ENCODE peak calls at places on chromosomes 13 and 19, in six cellular contexts. O, U, Y, C, V and N are unnamed samples.

GRCh38 chr13:30841161-30841560 is 64.9 kb upstream of the MEDAG start:
- DNase-seq in C (no peak), V (no peak), U (no peak), Y (no peak), O (no peak), N (no peak)

GRCh38 chr19:18589380-18590272 is 1.0 kb downstream of the REX1BD start:
- DNase-seq in O (peak; percentile 82), Y (peak; percentile 87), V (peak; percentile 58), C (peak; percentile 74), U (peak; percentile 85), N (no peak)

GRCh38 chr13:111491021-111491420 is 170.6 kb downstream of the TEX29 start:
- DNase-seq in Y (no peak), U (peak; percentile 26), O (no peak), C (peak; percentile 22), V (no peak), N (no peak)

GRCh38 chr19:36668646-36669045 is 2.0 kb upstream of the ZNF461 start:
- DNase-seq in Y (no peak), O (no peak), V (no peak), C (no peak), U (no peak), N (no peak)

GRCh38 chr19:48878219-48879024 is 6.2 kb downstream of the PPP1R15A start:
- DNase-seq in U (no peak), V (peak; percentile 60), O (peak; percentile 51), C (peak; percentile 59), Y (no peak), N (no peak)

GRCh38 chr13:30453727-30454126 is 12.0 kb downstream of the HMGB1 start:
- DNase-seq in V (no peak), Y (no peak), O (peak; percentile 39), C (no peak), U (no peak), N (no peak)

GRCh38 chr13:37403776-37404497 is 194.6 kb downstream of the POSTN start:
- DNase-seq in U (no peak), V (no peak), O (no peak), C (no peak), Y (no peak), N (no peak)

GRCh38 chr13:112790735-112791641 is 101.2 kb downstream of the ATP11A start:
- DNase-seq in V (no peak), Y (peak; percentile 39), O (no peak), C (peak; percentile 18), U (no peak), N (no peak)

GRCh38 chr19:40376286-40376862 is 13.6 kb downstream of the HIPK4 start:
- DNase-seq in O (no peak), C (no peak), Y (no peak), V (no peak), U (no peak), N (no peak)

GRCh38 chr13:46683879-46684278 is 113.1 kb downstream of the ESD start:
- DNase-seq in Y (no peak), C (no peak), V (no peak), U (no peak), O (no peak), N (no peak)

GRCh38 chr13:66036024-66036614 is 1194.0 kb downstream of the PCDH9 start:
- DNase-seq in C (no peak), Y (no peak), U (no peak), O (no peak), V (no peak), N (no peak)

GRCh38 chr19:45873219-45873772 is 9.2 kb downstream of the FOXA3 start:
- DNase-seq in U (no peak), O (no peak), C (no peak), V (no peak), Y (no peak), N (no peak)

GRCh38 chr19:48678201-48678600 is 5.4 kb upstream of the NTN5 start:
- DNase-seq in C (peak; percentile 73), O (no peak), U (no peak), Y (no peak), V (no peak), N (no peak)

GRCh38 chr19:54478677-54479266 is 5.7 kb upstream of the CDC42EP5 start:
- DNase-seq in U (no peak), O (peak; percentile 73), Y (peak; percentile 66), C (no peak), V (no peak), N (no peak)

GRCh38 chr13:95300625-95301134 is 571 bp downstream of the ABCC4 start:
- DNase-seq in O (peak; percentile 71), Y (peak; percentile 67), V (peak; percentile 52), U (peak; percentile 86), C (peak; percentile 30), N (no peak)

GRCh38 chr13:28000567-28000966 is 12.1 kb upstream of the URAD start:
- DNase-seq in Y (no peak), C (no peak), O (peak; percentile 5), V (no peak), U (no peak), N (no peak)

GRCh38 chr13:99657848-99658265 is 156.6 kb downstream of the TM9SF2 start:
- DNase-seq in Y (peak; percentile 74), U (no peak), V (peak; percentile 34), O (peak; percentile 48), C (peak; percentile 49), N (peak; percentile 91)

GRCh38 chr13:86862137-86862536 is 809.0 kb upstream of the SLITRK5 start:
- DNase-seq in O (no peak), V (no peak), C (no peak), Y (no peak), U (no peak), N (no peak)

GRCh38 chr19:3538965-3539742 is at the start of gene TEKTIP1:
- DNase-seq in O (peak; percentile 45), V (no peak), C (no peak), U (no peak), Y (peak; percentile 66), N (no peak)

GRCh38 chr19:33797821-33798633 is 1.4 kb downstream of the KCTD15 start:
- DNase-seq in U (peak; percentile 81), Y (peak; percentile 74), V (peak; percentile 73), C (peak; percentile 57), O (peak; percentile 64), N (no peak)

GRCh38 chr13:101570410-101570809 is 117.9 kb downstream of the ITGBL1 start:
- DNase-seq in C (no peak), Y (no peak), U (no peak), V (no peak), O (peak; percentile 24), N (no peak)

GRCh38 chr19:41408256-41408655 is 10.6 kb downstream of the BCKDHA start:
- DNase-seq in Y (no peak), U (no peak), O (no peak), V (no peak), C (no peak), N (no peak)

GRCh38 chr19:49876422-49877019 is 634 bp downstream of the AKT1S1 start:
- DNase-seq in V (peak; percentile 98), O (peak; percentile 100), C (peak; percentile 99), U (peak; percentile 99), Y (peak; percentile 95), N (peak; percentile 99)

GRCh38 chr19:33248553-33248953 is 22.9 kb upstream of the SLC7A10 start:
- DNase-seq in U (no peak), V (no peak), C (no peak), Y (no peak), O (no peak), N (no peak)

GRCh38 chr19:40576181-40576584 is 490 bp upstream of the SHKBP1 start:
- DNase-seq in C (no peak), Y (peak; percentile 70), O (no peak), U (no peak), V (no peak), N (no peak)

GRCh38 chr19:54684537-54684936 is 21.8 kb downstream of the LILRB4 start:
- DNase-seq in V (no peak), C (no peak), O (peak; percentile 25), Y (no peak), U (no peak), N (no peak)

GRCh38 chr13:24858953-24859352 is 95.0 kb downstream of the RNF17 start:
- DNase-seq in C (no peak), O (no peak), V (no peak), Y (no peak), U (no peak), N (no peak)

GRCh38 chr19:30077851-30078355 is 135.9 kb downstream of the URI1 start:
- DNase-seq in O (no peak), U (peak; percentile 50), C (no peak), V (no peak), Y (no peak), N (no peak)

GRCh38 chr19:14113762-14114414 is 3.7 kb downstream of the PRKACA start:
- DNase-seq in Y (peak; percentile 80), C (no peak), V (no peak), O (peak; percentile 65), U (no peak), N (no peak)

DNA sequence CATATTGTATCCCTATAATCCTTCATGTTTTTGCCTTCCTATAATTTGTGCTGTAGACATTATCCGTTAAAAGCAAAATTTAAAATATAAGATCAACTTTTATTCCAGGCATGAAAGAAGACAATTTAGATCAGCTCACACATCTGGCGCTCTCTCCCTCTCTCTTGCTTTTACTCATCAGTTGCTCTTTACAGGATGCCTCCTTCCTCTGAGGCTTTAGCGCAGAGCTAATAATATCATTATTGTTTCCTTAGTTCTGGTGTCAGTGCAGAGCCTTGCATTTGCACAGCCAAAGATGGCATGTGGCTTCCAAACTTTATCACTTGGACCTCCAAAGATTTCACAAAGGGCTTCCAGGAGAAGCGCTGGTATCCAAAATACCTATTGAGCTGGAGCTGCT is 295.1 kb downstream of the FGF9 start:
- DNase-seq in Y (no peak), V (no peak), C (no peak), O (no peak), U (no peak), N (no peak)
- TF ChIP-seq EP300 in Y (no peak), V (no peak), C (no peak), O (no peak), U (no peak), N (no peak)

GRCh38 chr19:19805480-19805879 is 16.1 kb downstream of the ZNF506 start:
- DNase-seq in Y (no peak), U (no peak), C (no peak), V (no peak), O (no peak), N (no peak)
- H3K9me3 ChIP-seq in Y (no peaks in the 10 kb centered on the region), U (no peaks in the 10 kb centered on the region), C (peaks cover 60% of the 10 kb centered on the region), V (no peaks in the 10 kb centered on the region), O (peaks cover 44% of the 10 kb centered on the region), N (no peaks in the 10 kb centered on the region)

GRCh38 chr13:44978328-44978727 is 10.9 kb downstream of the NUFIP1 start:
- DNase-seq in V (no peak), Y (no peak), U (no peak), O (no peak), C (no peak), N (no peak)
- TF ChIP-seq CTCF in V (no peak), Y (no peak), U (no peak), O (no peak), C (no peak), N (no peak)

DNA sequence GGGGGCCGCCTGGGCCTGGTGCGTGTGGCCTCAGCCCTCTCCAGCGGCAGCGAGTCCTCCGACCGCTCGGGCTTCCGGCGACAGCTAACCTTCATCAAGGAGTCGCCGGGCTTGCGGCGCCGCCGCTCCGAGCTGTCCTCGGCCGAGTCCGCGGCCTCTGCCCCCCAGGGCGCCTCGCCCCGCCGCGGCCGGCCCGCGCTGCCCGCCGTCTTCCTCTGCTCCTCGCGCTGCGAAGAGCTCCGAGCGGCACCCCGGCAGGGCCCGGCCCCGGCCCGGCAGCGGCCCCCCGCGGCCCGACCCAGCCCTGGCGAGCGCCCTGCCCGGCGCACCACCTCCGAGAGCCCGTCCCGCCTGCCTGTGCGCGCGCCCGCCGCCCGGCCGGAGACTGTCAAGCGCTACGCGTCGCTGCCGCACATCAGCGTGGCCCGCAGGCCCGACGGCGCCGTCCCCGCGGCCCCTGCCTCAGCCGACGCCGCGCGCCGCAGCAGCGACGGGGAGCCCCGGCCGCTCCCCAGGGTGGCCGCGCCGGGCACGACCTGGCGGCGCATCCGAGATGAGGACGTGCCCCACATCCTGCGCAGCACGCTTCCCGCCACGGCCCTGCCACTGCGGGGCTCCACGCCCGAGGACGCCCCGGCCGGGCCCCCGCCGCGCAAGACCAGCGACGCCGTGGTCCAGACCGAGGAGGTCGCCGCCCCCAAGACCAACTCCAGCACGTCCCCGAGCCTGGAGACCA is 9.6 kb downstream of the C19orf25 start:
- DNase-seq in V (no peak), U (no peak), O (no peak), C (no peak), Y (no peak), N (no peak)
- TF ChIP-seq EP300 in V (no peak), U (no peak), O (no peak), C (no peak), Y (no peak), N (no peak)